ENCODE peak calls at places on chromosomes 7 and 10, in eight cellular contexts. N is CD8-positive, alpha-beta T cell; J is OCI-LY7; B is AG10803; W is ascending aorta; Q is psoas muscle; Z is stomach; M is IMR-90. X is an unnamed sample.

GRCh38 chr7:18846765-18847215 is 270.6 kb downstream of the TWIST1 start:
- DNase-seq in N (no peak), J (no peak), B (peak), W (no peak), Q (no peak), Z (no peak), M (no peak), X (no peak)

GRCh38 chr7:96084880-96085551 is 236.9 kb downstream of the SLC25A13 start:
- DNase-seq in N (no peak), J (no peak), B (peak), W (no peak), Q (no peak), Z (no peak), M (peak), X (no peak)

GRCh38 chr7:5396999-5397656 is 26.5 kb downstream of the TNRC18 start:
- DNase-seq in N (peak), J (peak), B (peak), W (peak), Q (peak), Z (peak), M (peak), X (no peak)

GRCh38 chr7:123230603-123231002 is 30.8 kb upstream of the SLC13A1 start:
- DNase-seq in N (no peak), J (no peak), B (no peak), W (no peak), Q (no peak), Z (no peak), M (no peak), X (no peak)

GRCh38 chr10:56329961-56330360 is 31.1 kb downstream of the ZWINT start:
- DNase-seq in N (no peak), J (no peak), B (no peak), W (no peak), Q (no peak), Z (no peak), M (no peak), X (no peak)

GRCh38 chr10:128254486-128254885 is 128.3 kb upstream of the MKI67 start:
- DNase-seq in N (no peak), J (no peak), B (no peak), W (no peak), Q (no peak), Z (no peak), M (no peak), X (no peak)

GRCh38 chr7:50792342-50793114 is 9.8 kb upstream of the GRB10 start:
- DNase-seq in N (no peak), J (no peak), B (peak), W (no peak), Q (peak), Z (no peak), M (peak), X (no peak)

GRCh38 chr10:14366760-14367159 is 36.0 kb upstream of the FRMD4A start:
- DNase-seq in N (no peak), J (no peak), B (peak), W (no peak), Q (no peak), Z (no peak), M (no peak), X (no peak)

GRCh38 chr10:6083523-6084475 is 5.0 kb upstream of the RBM17 start:
- DNase-seq in N (peak), J (no peak), B (peak), W (no peak), Q (no peak), Z (no peak), M (peak), X (no peak)

GRCh38 chr7:105353752-105354328 is 34.9 kb downstream of the SRPK2 start:
- DNase-seq in N (no peak), J (peak), B (peak), W (no peak), Q (peak), Z (peak), M (no peak), X (peak)

GRCh38 chr7:132750530-132751281 is 174.4 kb upstream of the PLXNA4 start:
- DNase-seq in N (no peak), J (no peak), B (no peak), W (no peak), Q (no peak), Z (no peak), M (peak), X (no peak)

GRCh38 chr10:28984431-28984830 is 304.4 kb upstream of the LYZL1 start:
- DNase-seq in N (no peak), J (no peak), B (peak), W (peak), Q (peak), Z (peak), M (peak), X (peak)

GRCh38 chr10:43262902-43263466 is 3.9 kb downstream of the RASGEF1A start:
- DNase-seq in N (no peak), J (no peak), B (no peak), W (no peak), Q (no peak), Z (no peak), M (no peak), X (no peak)

GRCh38 chr10:75265856-75266255 is 30.1 kb upstream of the COMTD1 start:
- DNase-seq in N (no peak), J (no peak), B (no peak), W (no peak), Q (no peak), Z (no peak), M (no peak), X (no peak)

GRCh38 chr10:49649936-49650723 is 29.3 kb upstream of the C10orf53 start:
- DNase-seq in N (no peak), J (no peak), B (no peak), W (peak), Q (no peak), Z (peak), M (no peak), X (peak)

GRCh38 chr7:137423321-137423720 is 79.8 kb upstream of the PTN start:
- DNase-seq in N (no peak), J (no peak), B (no peak), W (no peak), Q (no peak), Z (no peak), M (peak), X (no peak)

GRCh38 chr10:63866747-63867140 is 345.5 kb downstream of the REEP3 start:
- DNase-seq in N (no peak), J (peak), B (no peak), W (no peak), Q (no peak), Z (no peak), M (no peak), X (no peak)

GRCh38 chr10:80699602-80700039 is 161.9 kb downstream of the SH2D4B start:
- DNase-seq in N (peak), J (peak), B (peak), W (peak), Q (peak), Z (peak), M (peak), X (peak)

GRCh38 chr10:96038476-96039387 is 4.7 kb upstream of the CCNJ start:
- DNase-seq in N (no peak), J (no peak), B (no peak), W (no peak), Q (no peak), Z (no peak), M (no peak), X (no peak)

GRCh38 chr7:140645166-140645565 is 4.6 kb upstream of the DENND2A start:
- DNase-seq in N (no peak), J (no peak), B (no peak), W (peak), Q (no peak), Z (no peak), M (no peak), X (no peak)

GRCh38 chr10:68419376-68419775 is 12.3 kb upstream of the RUFY2 start:
- DNase-seq in N (no peak), J (no peak), B (no peak), W (no peak), Q (no peak), Z (no peak), M (no peak), X (no peak)

GRCh38 chr7:27160147-27160545 is 3.7 kb upstream of the HOXA7 start:
- DNase-seq in N (no peak), J (no peak), B (no peak), W (peak), Q (no peak), Z (no peak), M (no peak), X (no peak)

GRCh38 chr7:158488225-158488889 is 99.3 kb downstream of the PTPRN2 start:
- DNase-seq in N (no peak), J (no peak), B (no peak), W (no peak), Q (no peak), Z (no peak), M (no peak), X (no peak)

GRCh38 chr7:30224511-30225031 is 59.8 kb upstream of the ZNRF2 start:
- DNase-seq in N (no peak), J (no peak), B (peak), W (no peak), Q (no peak), Z (no peak), M (peak), X (no peak)

GRCh38 chr7:1928555-1929348 is 258.7 kb downstream of the ELFN1 start:
- DNase-seq in N (no peak), J (no peak), B (no peak), W (no peak), Q (no peak), Z (peak), M (no peak), X (no peak)

GRCh38 chr10:1657500-1657899 is 79.8 kb downstream of the ADARB2 start:
- DNase-seq in N (no peak), J (no peak), B (no peak), W (no peak), Q (no peak), Z (no peak), M (no peak), X (no peak)

GRCh38 chr7:106732045-106732444 is 71.1 kb upstream of the CCDC71L start:
- DNase-seq in N (no peak), J (no peak), B (no peak), W (no peak), Q (no peak), Z (no peak), M (no peak), X (no peak)

GRCh38 chr10:116470768-116471415 is 43.2 kb downstream of the PNLIPRP3 start:
- DNase-seq in N (no peak), J (peak), B (peak), W (no peak), Q (no peak), Z (no peak), M (no peak), X (no peak)

GRCh38 chr10:31083765-31084184 is 52.1 kb upstream of the ZNF438 start:
- DNase-seq in N (peak), J (peak), B (peak), W (no peak), Q (peak), Z (peak), M (peak), X (peak)

GRCh38 chr7:33395340-33395739 is 266.0 kb downstream of the BBS9 start:
- DNase-seq in N (no peak), J (no peak), B (no peak), W (no peak), Q (no peak), Z (no peak), M (peak), X (no peak)

GRCh38 chr10:78692071-78692470 is 376.7 kb upstream of the ZMIZ1 start:
- DNase-seq in N (no peak), J (no peak), B (no peak), W (no peak), Q (no peak), Z (no peak), M (no peak), X (no peak)

GRCh38 chr10:95406651-95407280 is 116.0 kb upstream of the PDLIM1 start:
- DNase-seq in N (no peak), J (no peak), B (no peak), W (peak), Q (peak), Z (peak), M (no peak), X (no peak)

GRCh38 chr10:72719941-72720592 is 28.1 kb downstream of the MCU start:
- DNase-seq in N (no peak), J (no peak), B (no peak), W (no peak), Q (no peak), Z (no peak), M (no peak), X (no peak)

GRCh38 chr7:129479831-129480230 is 22.5 kb upstream of the SMKR1 start:
- DNase-seq in N (no peak), J (no peak), B (no peak), W (no peak), Q (no peak), Z (no peak), M (no peak), X (no peak)

GRCh38 chr10:80493482-80494021 is 39.4 kb downstream of the TSPAN14 start:
- DNase-seq in N (peak), J (no peak), B (peak), W (peak), Q (no peak), Z (peak), M (no peak), X (peak)

GRCh38 chr7:151862606-151863381 is 14.1 kb downstream of the PRKAG2 start:
- DNase-seq in N (no peak), J (no peak), B (no peak), W (no peak), Q (no peak), Z (no peak), M (no peak), X (no peak)

GRCh38 chr10:7275761-7276440 is 134.9 kb downstream of the SFMBT2 start:
- DNase-seq in N (no peak), J (no peak), B (no peak), W (no peak), Q (peak), Z (no peak), M (no peak), X (no peak)

GRCh38 chr7:120949393-120949799 is 1.2 kb upstream of the ING3 start:
- DNase-seq in N (no peak), J (peak), B (no peak), W (no peak), Q (no peak), Z (no peak), M (no peak), X (no peak)

GRCh38 chr7:55304363-55304762 is 60.8 kb upstream of the LANCL2 start:
- DNase-seq in N (no peak), J (no peak), B (no peak), W (no peak), Q (no peak), Z (no peak), M (no peak), X (no peak)

GRCh38 chr10:48429309-48429708 is 122.8 kb downstream of the MAPK8 start:
- DNase-seq in N (no peak), J (no peak), B (no peak), W (no peak), Q (no peak), Z (no peak), M (no peak), X (no peak)

GRCh38 chr7:47327698-47328391 is 254.1 kb downstream of the TNS3 start:
- DNase-seq in N (no peak), J (no peak), B (peak), W (peak), Q (peak), Z (peak), M (peak), X (peak)
- H3K4me3 ChIP-seq in N (no peak), J (no peak), B (peak), W (peak), Q (peak), Z (peak), M (peak), X (peak)

DNA sequence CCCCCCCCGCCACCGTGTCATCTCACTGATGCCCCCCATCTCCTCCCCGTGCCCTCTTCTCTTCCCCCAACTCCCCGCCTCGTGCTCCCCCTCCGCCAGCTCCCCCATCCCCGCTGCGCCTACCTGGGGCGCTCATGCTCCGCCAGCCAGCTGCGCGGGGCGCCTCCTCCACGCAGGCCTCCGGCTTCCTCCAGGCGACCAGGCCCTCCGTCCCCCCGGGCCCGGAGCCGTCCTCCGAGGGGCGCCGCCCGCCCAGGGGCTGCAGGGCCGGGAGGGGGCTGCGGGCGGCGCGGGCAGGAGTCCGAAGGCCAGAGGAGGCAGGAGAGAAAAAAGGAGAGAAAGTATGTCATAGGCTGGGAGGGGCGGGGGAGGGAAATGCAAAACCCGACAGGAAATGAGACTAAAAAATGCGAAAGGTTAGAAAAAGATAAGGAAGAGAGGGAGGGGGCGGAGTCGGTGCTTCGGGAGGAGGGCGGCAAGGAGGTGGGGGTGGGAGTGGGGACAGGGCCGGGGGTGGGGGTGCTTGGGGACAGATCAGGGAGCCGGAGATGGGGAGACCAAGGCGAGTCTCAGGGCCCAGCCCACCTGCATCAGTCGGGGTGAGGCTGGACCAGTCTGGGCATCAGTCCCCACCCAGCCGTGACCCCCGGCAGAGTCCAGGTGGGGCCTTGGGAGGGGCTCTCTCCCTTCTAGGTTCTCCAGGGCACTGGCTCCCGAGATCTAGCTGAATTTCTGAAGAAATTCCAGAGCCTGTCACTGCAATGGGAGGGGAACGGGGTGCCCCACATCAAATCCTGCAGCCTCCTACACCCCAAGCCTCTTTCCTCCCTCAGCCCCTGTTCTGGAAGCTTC is at the start of gene CARD11:
- DNase-seq in N (peak), J (peak), B (no peak), W (no peak), Q (no peak), Z (no peak), M (no peak), X (no peak)
- H3K4me3 ChIP-seq in N (peak), J (peak), B (no peak), W (peak), Q (no peak), Z (peak), M (peak), X (peak)

GRCh38 chr7:150402671-150403321 is 23.7 kb downstream of the ZNF775 start:
- DNase-seq in N (no peak), J (no peak), B (no peak), W (peak), Q (no peak), Z (peak), M (no peak), X (no peak)

GRCh38 chr7:150404785-150405583 is 25.9 kb downstream of the ZNF775 start:
- DNase-seq in N (peak), J (peak), B (peak), W (peak), Q (peak), Z (peak), M (peak), X (peak)

GRCh38 chr7:150404172-150404784 is 25.1 kb downstream of the ZNF775 start:
- DNase-seq in N (no peak), J (no peak), B (peak), W (peak), Q (no peak), Z (no peak), M (no peak), X (no peak)

GRCh38 chr7:150401861-150402631 is 22.9 kb downstream of the ZNF775 start:
- DNase-seq in N (no peak), J (no peak), B (no peak), W (peak), Q (no peak), Z (no peak), M (no peak), X (no peak)

DNA sequence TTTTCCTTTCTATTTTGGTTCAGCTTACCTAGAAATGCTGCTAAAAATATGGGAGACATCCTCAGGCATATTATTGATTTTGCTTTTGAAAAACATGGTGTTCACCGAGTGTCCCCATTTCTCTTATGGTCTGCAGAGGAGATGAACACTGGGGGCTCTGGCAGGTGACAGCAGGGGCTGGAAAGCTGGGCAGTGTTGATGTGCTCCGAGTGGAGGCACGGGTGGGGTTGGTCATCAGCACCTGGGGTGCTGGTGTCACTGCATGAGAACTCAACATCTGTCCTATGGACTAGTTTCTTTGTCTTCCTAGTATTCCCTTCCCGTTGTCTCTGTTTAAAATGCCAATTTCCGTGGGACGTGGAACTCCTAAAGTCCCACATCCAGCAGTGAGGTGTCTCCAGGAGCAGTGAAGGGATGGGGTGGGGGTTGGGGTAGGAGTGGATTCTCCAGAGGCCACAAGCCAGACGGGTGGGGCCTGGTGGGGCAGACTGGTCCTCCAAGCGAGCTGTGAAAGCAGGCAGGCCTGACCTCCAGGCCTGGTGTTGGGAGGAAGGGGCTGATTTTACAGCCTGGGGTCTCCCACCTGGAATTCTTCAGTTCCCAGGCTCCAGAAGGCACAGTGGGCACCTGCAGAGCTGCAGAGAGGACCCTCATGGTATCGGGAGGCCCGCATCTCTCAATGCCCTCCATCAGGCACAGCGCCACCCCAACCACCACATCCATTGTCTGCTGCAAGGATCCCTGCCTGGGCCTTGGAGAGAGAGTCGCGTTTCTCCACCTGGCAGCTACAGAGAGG is 24.4 kb downstream of the ZNF775 start:
- DNase-seq in N (no peak), J (no peak), B (no peak), W (peak), Q (no peak), Z (no peak), M (no peak), X (no peak)
- H3K4me3 ChIP-seq in N (no peak), J (peak), B (no peak), W (no peak), Q (peak), Z (peak), M (no peak), X (no peak)

GRCh38 chr10:132515811-132516726 is 21.5 kb upstream of the INPP5A start:
- DNase-seq in N (no peak), J (no peak), B (no peak), W (no peak), Q (no peak), Z (peak), M (no peak), X (no peak)

GRCh38 chr10:132519382-132520146 is 18.0 kb upstream of the INPP5A start:
- DNase-seq in N (no peak), J (no peak), B (no peak), W (peak), Q (no peak), Z (no peak), M (no peak), X (no peak)

GRCh38 chr10:132518572-132519381 is 18.8 kb upstream of the INPP5A start:
- DNase-seq in N (peak), J (no peak), B (no peak), W (peak), Q (no peak), Z (peak), M (no peak), X (no peak)

GRCh38 chr10:132516771-132517725 is 20.5 kb upstream of the INPP5A start:
- DNase-seq in N (no peak), J (no peak), B (peak), W (peak), Q (peak), Z (peak), M (peak), X (peak)

GRCh38 chr10:132517951-132518521 is 19.6 kb upstream of the INPP5A start:
- DNase-seq in N (no peak), J (no peak), B (no peak), W (peak), Q (no peak), Z (no peak), M (no peak), X (no peak)
- H3K4me3 ChIP-seq in N (no peak), J (no peak), B (no peak), W (peak), Q (peak), Z (peak), M (no peak), X (peak)

X was measured in SJSA1.